ENCODE peak calls at places on chromosomes 3 and 15, in eight cellular contexts. E is left ventricle myocardium inferior, X is heart right ventricle, A is tibial artery, H is sigmoid colon, L is cardiac muscle cell, O is tibial nerve, G is Karpas-422. P is an unnamed sample. For H3K4me1 and H3K9me3, the result is how much of the 10 kb centered on the place peaks cover.

GRCh38 chr3:141530133-141530768 is 43.4 kb downstream of the RASA2 start:
- DNase-seq in E (no peak), X (no peak), A (no peak), H (no peak), L (peak), O (no peak), G (no peak), P (no peak)

GRCh38 chr3:100089802-100090668 is 24.3 kb downstream of the FILIP1L start:
- DNase-seq in E (no peak), X (peak), A (no peak), H (no peak), L (peak), O (no peak), G (peak), P (peak)

GRCh38 chr15:85621096-85621495 is 173.6 kb downstream of the KLHL25 start:
- DNase-seq in E (no peak), X (no peak), A (no peak), H (no peak), L (peak), O (no peak), G (no peak), P (no peak)

GRCh38 chr3:80733522-80734176 is 965.9 kb upstream of the ROBO1 start:
- DNase-seq in E (no peak), X (peak), A (no peak), H (no peak), L (peak), O (no peak), G (peak), P (peak)

GRCh38 chr15:80856400-80856799 is 77.2 kb downstream of the CEMIP start:
- DNase-seq in E (no peak), X (no peak), A (no peak), H (no peak), L (no peak), O (no peak), G (peak), P (no peak)

GRCh38 chr3:64743166-64743565 is 55.4 kb upstream of the ADAMTS9 start:
- DNase-seq in E (no peak), X (no peak), A (no peak), H (no peak), L (peak), O (no peak), G (no peak), P (no peak)

GRCh38 chr15:101625980-101626379 is 26.2 kb downstream of the TM2D3 start:
- DNase-seq in E (no peak), X (no peak), A (no peak), H (no peak), L (no peak), O (no peak), G (no peak), P (no peak)

GRCh38 chr15:70488002-70488605 is 275.3 kb downstream of the UACA start:
- DNase-seq in E (peak), X (peak), A (peak), H (peak), L (peak), O (peak), G (peak), P (peak)

GRCh38 chr15:55402707-55403106 is 5.5 kb downstream of the CCPG1 start:
- DNase-seq in E (no peak), X (no peak), A (no peak), H (no peak), L (peak), O (no peak), G (peak), P (no peak)

GRCh38 chr3:132723024-132723462 is 834 bp upstream of the NPHP3 start:
- DNase-seq in E (no peak), X (no peak), A (no peak), H (no peak), L (no peak), O (no peak), G (peak), P (no peak)

GRCh38 chr3:127775398-127776109 is 46.8 kb downstream of the MGLL start:
- DNase-seq in E (peak), X (peak), A (peak), H (peak), L (peak), O (peak), G (no peak), P (no peak)

GRCh38 chr3:62229908-62230307 is 143.4 kb downstream of the FEZF2 start:
- DNase-seq in E (no peak), X (no peak), A (no peak), H (no peak), L (peak), O (no peak), G (peak), P (no peak)

GRCh38 chr3:168205451-168205850 is 109.7 kb upstream of the GOLIM4 start:
- DNase-seq in E (no peak), X (no peak), A (no peak), H (no peak), L (no peak), O (no peak), G (no peak), P (no peak)

GRCh38 chr3:41426485-41426884 is 227.2 kb downstream of the CTNNB1 start:
- DNase-seq in E (no peak), X (no peak), A (no peak), H (no peak), L (no peak), O (no peak), G (no peak), P (no peak)

GRCh38 chr3:105865867-105866350 is 2.9 kb downstream of the CBLB start:
- DNase-seq in E (no peak), X (no peak), A (no peak), H (no peak), L (no peak), O (no peak), G (no peak), P (no peak)

GRCh38 chr3:105865016-105865623 is 3.7 kb downstream of the CBLB start:
- DNase-seq in E (no peak), X (no peak), A (no peak), H (no peak), L (no peak), O (no peak), G (no peak), P (no peak)

GRCh38 chr3:105862217-105862616 is 6.6 kb downstream of the CBLB start:
- DNase-seq in E (no peak), X (no peak), A (no peak), H (no peak), L (no peak), O (no peak), G (peak), P (no peak)

GRCh38 chr3:105860649-105861048 is 8.2 kb downstream of the CBLB start:
- DNase-seq in E (no peak), X (no peak), A (no peak), H (no peak), L (no peak), O (no peak), G (no peak), P (no peak)

DNA sequence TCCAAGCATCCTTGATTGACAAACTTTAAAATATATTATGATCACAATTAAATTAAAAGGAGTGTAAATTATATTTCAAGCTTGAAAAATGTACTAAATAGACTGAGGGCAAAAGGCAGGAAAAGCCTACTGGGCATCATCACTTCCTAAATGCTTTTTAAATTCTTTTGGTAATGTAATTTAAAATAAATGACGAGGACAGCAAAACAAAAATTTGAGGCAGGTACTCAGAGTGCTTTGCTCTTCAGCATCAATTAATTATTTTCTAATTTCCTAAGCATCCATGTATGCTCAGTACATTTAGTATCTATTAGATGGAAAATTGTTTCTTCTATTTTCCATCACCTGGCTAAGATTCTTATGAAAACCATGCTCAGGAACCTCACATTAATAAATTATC is 5.2 kb downstream of the CBLB start:
- DNase-seq in E (no peak), X (no peak), A (no peak), H (no peak), L (no peak), O (no peak), G (no peak), P (no peak)
- H3K4me1 ChIP-seq in E (half or more), X (under half), A (half or more), H (under half), L (under half), O (under half), G (half or more), P (under half)

GRCh38 chr15:25052191-25052999 is 97.6 kb downstream of the SNRPN start:
- DNase-seq in E (no peak), X (peak), A (peak), H (peak), L (no peak), O (no peak), G (no peak), P (no peak)
- H3K9me3 ChIP-seq in E (half or more), X (half or more), A (half or more), H (half or more), L (under half), O (under half), G (half or more), P (under half)

GRCh38 chr15:66764067-66764428 is 62.0 kb downstream of the SMAD6 start:
- DNase-seq in E (no peak), X (no peak), A (no peak), H (no peak), L (no peak), O (no peak), G (no peak), P (no peak)
- H3K4me1 ChIP-seq in E (half or more), X (half or more), A (half or more), H (under half), L (half or more), O (under half), G (under half), P (under half)

GRCh38 chr3:75737831-75738493 is 47.4 kb downstream of the ZNF717 start:
- DNase-seq in E (no peak), X (no peak), A (no peak), H (no peak), L (peak), O (no peak), G (no peak), P (no peak)
- H3K9me3 ChIP-seq in E (half or more), X (half or more), A (half or more), H (half or more), L (under half), O (under half), G (under half), P (under half)

DNA sequence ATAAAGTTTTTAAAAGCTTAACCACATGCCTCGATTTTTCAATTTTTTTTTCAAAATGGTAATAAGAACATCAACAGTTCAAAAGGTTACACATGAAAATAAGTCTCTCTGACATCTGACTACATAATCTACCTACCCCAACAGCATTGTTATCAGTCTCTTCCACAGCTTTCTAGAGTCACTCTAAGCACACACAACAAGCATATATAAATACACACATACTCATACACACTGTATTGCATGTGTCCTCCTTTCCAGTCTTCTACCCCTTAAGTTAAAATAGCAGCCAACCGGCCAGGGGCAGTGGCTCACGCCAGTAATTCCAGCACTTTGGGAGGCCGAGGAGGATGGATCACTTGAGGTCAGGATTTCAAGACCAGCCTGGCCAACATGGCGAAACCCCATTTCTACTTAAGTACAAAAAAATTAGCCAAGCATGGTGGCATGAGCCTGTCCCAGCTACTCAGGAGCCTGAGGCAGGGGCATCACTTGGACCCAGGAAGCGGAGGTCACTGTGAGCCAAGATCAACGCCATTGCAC is 12.2 kb downstream of the TBL1XR1 start:
- DNase-seq in E (no peak), X (no peak), A (no peak), H (no peak), L (no peak), O (no peak), G (no peak), P (no peak)
- H3K4me1 ChIP-seq in E (half or more), X (under half), A (half or more), H (under half), L (under half), O (under half), G (under half), P (under half)